ENCODE peak calls at places on chromosome 17, in six cellular contexts. N, T, O, M, D and W are unnamed samples.

GRCh38 chr17:13002761-13003453 is 14.9 kb downstream of the ELAC2 start:
- DNase-seq in D (peak), O (peak), T (peak), N (peak), M (peak), W (peak)

GRCh38 chr17:57892820-57893595 is 43.2 kb upstream of the MRPS23 start:
- DNase-seq in D (peak), T (peak), M (peak), N (peak), O (peak), W (peak)

GRCh38 chr17:1252203-1252608 is 18.0 kb upstream of the BHLHA9 start:
- DNase-seq in O (no peak), N (no peak), T (no peak), M (no peak), D (no peak), W (peak)

GRCh38 chr17:5832886-5833285 is 237.3 kb upstream of the WSCD1 start:
- DNase-seq in O (no peak), D (no peak), N (no peak), M (no peak), T (peak), W (no peak)

GRCh38 chr17:33469911-33470310 is 176.8 kb upstream of the ASIC2 start:
- DNase-seq in M (no peak), D (no peak), O (no peak), T (peak), N (no peak), W (no peak)

GRCh38 chr17:78488867-78489634 is 88.1 kb downstream of the DNAH17 start:
- DNase-seq in T (no peak), O (no peak), N (no peak), M (no peak), D (no peak), W (peak)

GRCh38 chr17:28573521-28573920 is 2.2 kb upstream of the PIGS start:
- DNase-seq in D (no peak), M (no peak), O (no peak), T (no peak), N (no peak), W (no peak)

GRCh38 chr17:73639926-73640325 is 4.3 kb downstream of the SDK2 start:
- DNase-seq in D (peak), M (no peak), O (no peak), T (no peak), N (peak), W (no peak)

GRCh38 chr17:35630530-35631148 is 43.5 kb downstream of the AP2B1 start:
- DNase-seq in O (no peak), N (no peak), D (no peak), T (peak), M (no peak), W (no peak)

GRCh38 chr17:6556121-6557039 is at the start of gene PITPNM3:
- DNase-seq in O (no peak), T (no peak), N (no peak), D (peak), M (peak), W (no peak)

GRCh38 chr17:62963296-62963695 is 2.7 kb upstream of the TANC2 start:
- DNase-seq in M (no peak), D (no peak), N (no peak), O (no peak), T (peak), W (no peak)

GRCh38 chr17:27396941-27397340 is 59.3 kb upstream of the KSR1 start:
- DNase-seq in O (no peak), M (no peak), T (peak), N (no peak), D (no peak), W (no peak)

GRCh38 chr17:79534111-79534510 is 76.7 kb downstream of the RBFOX3 start:
- DNase-seq in O (no peak), N (no peak), M (no peak), D (no peak), T (no peak), W (no peak)

GRCh38 chr17:312476-313148 is 40.0 kb downstream of the RPH3AL start:
- DNase-seq in M (no peak), N (no peak), O (peak), D (no peak), T (no peak), W (no peak)

GRCh38 chr17:37605813-37606505 is 3.3 kb downstream of the SYNRG start:
- DNase-seq in N (no peak), O (no peak), M (no peak), T (no peak), D (no peak), W (no peak)

GRCh38 chr17:75036643-75037268 is 10.0 kb downstream of the ATP5PD start:
- DNase-seq in O (peak), T (peak), N (peak), M (peak), D (peak), W (peak)

GRCh38 chr17:58331815-58332719 is 3.5 kb upstream of the TSPOAP1 start:
- DNase-seq in N (no peak), T (no peak), M (peak), D (no peak), O (peak), W (no peak)

GRCh38 chr17:75707096-75707720 is 14.1 kb upstream of the ITGB4 start:
- DNase-seq in M (no peak), O (no peak), N (no peak), D (no peak), T (no peak), W (no peak)

GRCh38 chr17:9696279-9697044 is 51.1 kb downstream of the USP43 start:
- DNase-seq in O (no peak), D (no peak), T (no peak), M (peak), N (no peak), W (no peak)

GRCh38 chr17:27607692-27608091 is 23.3 kb upstream of the LGALS9 start:
- DNase-seq in D (no peak), N (no peak), T (no peak), M (no peak), O (no peak), W (no peak)

GRCh38 chr17:15220785-15221184 is 44.3 kb downstream of the PMP22 start:
- DNase-seq in N (no peak), T (no peak), O (no peak), D (no peak), M (no peak), W (no peak)

GRCh38 chr17:36937961-36938565 is 788 bp downstream of the LHX1 start:
- DNase-seq in M (no peak), T (peak), O (peak), N (no peak), D (no peak), W (no peak)

GRCh38 chr17:3167574-3167973 is 29.7 kb upstream of the OR1A2 start:
- DNase-seq in O (no peak), D (no peak), T (no peak), M (no peak), N (no peak), W (no peak)

GRCh38 chr17:66165537-66166123 is 26.3 kb downstream of the CEP112 start:
- DNase-seq in M (no peak), T (peak), D (peak), N (peak), O (no peak), W (no peak)

GRCh38 chr17:50213026-50214015 is 11.9 kb upstream of the COL1A1 start:
- DNase-seq in M (no peak), O (no peak), T (peak), D (no peak), N (no peak), W (no peak)

GRCh38 chr17:78780335-78780734 is 1.7 kb downstream of the CYTH1 start:
- DNase-seq in O (no peak), D (no peak), N (no peak), T (no peak), M (peak), W (no peak)

GRCh38 chr17:49496183-49496865 is 1.2 kb downstream of the NGFR start:
- DNase-seq in T (peak), M (peak), D (peak), O (peak), N (peak), W (peak)

DNA sequence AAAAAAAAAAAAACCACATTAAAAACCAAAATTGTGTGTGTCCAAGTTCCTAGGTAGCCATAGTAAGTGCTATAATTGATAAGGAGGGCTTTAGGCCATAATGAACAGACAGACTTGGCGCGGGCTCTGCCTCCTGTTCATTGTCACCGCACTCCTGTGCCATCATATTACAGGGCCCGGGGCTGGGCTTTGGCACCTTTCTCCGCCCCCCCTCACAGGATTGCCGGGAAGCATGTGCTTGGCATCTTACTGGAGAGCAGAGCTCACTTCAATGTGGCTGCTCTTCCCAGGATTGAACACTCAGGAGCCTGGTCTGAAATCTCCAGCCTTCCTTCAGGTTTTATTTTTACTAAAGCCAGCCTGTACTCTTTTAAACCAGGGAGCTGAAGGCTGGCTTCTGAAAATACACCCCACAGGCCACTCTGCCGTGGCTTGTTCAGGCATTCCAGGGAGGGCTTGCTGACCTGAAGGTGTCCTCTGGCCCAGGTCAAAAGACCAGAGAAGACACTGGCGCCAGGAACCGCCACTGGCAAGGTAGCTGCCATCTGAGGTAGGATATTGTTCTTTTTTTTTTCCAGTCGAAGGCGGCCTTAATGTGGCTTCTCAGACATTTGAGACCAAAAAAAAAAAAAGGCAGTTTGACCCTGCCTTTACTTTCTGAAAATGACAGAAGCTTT is 39.3 kb downstream of the DHRS7B start:
- DNase-seq in M (no peak), O (no peak), N (no peak), D (peak), T (no peak), W (no peak)
- H3K4me3 ChIP-seq in M (peak), O (no peak), N (no peak), D (no peak), T (no peak), W (no peak)

DNA sequence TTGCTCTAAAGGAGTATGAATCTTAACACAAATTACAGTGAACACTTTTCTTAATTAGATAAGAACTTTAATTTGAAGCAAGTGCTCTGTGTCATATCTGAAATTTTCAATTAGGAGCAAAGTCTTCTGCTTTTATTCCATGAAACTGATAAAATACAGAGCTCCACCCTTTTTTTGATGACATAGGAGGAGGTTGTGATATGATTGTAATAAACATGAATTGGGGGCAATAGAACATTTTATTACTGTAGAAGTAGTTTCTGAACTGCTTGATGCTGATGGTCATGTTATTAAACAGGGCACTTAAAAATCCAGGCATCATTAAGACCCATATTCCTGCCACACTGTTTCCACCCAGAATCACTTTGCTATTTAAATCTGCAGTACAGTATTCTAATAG is 1.1 kb downstream of the KRT20 start:
- DNase-seq in O (no peak), D (no peak), N (no peak), M (no peak), T (no peak), W (no peak)
- H3K27ac ChIP-seq in O (no peak), D (no peak), N (no peak), M (no peak), T (no peak), W (no peak)

DNA sequence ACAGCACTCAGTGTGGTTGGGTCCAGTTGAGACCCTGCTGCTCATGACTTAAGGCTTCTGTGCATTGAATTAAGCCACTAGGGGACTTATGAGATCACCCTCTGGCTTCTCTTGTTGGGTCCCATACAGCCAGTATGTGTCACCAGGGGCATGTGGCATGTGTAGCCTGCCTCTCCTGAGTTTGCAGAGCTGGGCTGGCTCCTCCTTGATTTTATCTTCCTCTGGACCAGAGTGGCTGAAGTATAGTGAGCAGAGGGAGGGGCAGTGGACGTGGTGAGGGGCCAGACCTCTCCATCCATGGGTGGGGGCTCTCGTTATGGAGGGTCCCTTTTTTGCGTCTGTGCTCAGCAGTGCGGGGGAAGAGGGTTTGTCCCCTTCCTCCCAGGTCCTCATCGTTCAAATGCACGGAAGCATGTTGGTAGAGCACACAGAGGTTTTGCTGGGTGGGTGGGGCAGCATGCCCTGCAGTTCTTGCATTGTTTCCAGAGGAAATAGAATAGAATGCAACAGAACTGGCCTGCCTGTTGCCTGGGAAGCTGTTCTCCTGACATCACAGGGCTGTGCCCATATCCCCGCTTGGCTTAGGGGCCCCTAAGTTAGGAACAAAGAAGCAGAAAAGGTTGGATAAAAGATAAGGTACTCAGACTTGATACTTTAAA is 77.4 kb downstream of the SPECC1 start:
- DNase-seq in M (no peak), N (no peak), O (no peak), D (no peak), T (no peak), W (no peak)
- TF ChIP-seq CTCF in M (no peak), N (no peak), O (no peak), D (no peak), T (no peak), W (no peak)

GRCh38 chr17:64024215-64024654 is 3.8 kb upstream of the ICAM2 start:
- DNase-seq in M (no peak), N (no peak), D (no peak), T (no peak), O (no peak), W (no peak)

GRCh38 chr17:64019486-64020067 is 856 bp downstream of the ICAM2 start:
- DNase-seq in D (no peak), T (no peak), M (no peak), O (no peak), N (no peak), W (no peak)

GRCh38 chr17:64020068-64020766 is at the start of gene ICAM2:
- DNase-seq in N (peak), D (no peak), M (no peak), T (no peak), O (peak), W (no peak)

GRCh38 chr17:64024781-64025731 is 4.6 kb upstream of the ICAM2 start:
- DNase-seq in N (no peak), O (no peak), T (peak), D (no peak), M (no peak), W (no peak)

GRCh38 chr17:64022631-64023063 is 2.2 kb upstream of the ICAM2 start:
- DNase-seq in T (no peak), O (no peak), M (no peak), D (no peak), N (no peak), W (no peak)
- H3K4me3 ChIP-seq in T (no peak), O (no peak), M (no peak), D (no peak), N (no peak), W (no peak)

GRCh38 chr17:17902877-17903276 is 66.1 kb upstream of the SREBF1 start:
- DNase-seq in N (no peak), D (no peak), M (no peak), T (no peak), O (no peak), W (no peak)

GRCh38 chr17:17906418-17907215 is 65.6 kb downstream of the TOM1L2 start:
- DNase-seq in M (peak), N (peak), O (no peak), D (no peak), T (no peak), W (no peak)

GRCh38 chr17:17902357-17902756 is 65.6 kb upstream of the SREBF1 start:
- DNase-seq in T (no peak), M (no peak), O (no peak), N (no peak), D (no peak), W (no peak)

GRCh38 chr17:17905036-17905320 is 67.2 kb downstream of the TOM1L2 start:
- DNase-seq in N (no peak), T (no peak), D (no peak), M (no peak), O (no peak), W (no peak)

GRCh38 chr17:17904171-17905035 is 67.6 kb upstream of the SREBF1 start:
- DNase-seq in T (no peak), D (no peak), N (no peak), M (no peak), O (no peak), W (no peak)
- H3K27ac ChIP-seq in T (no peak), D (no peak), N (no peak), M (peak), O (no peak), W (no peak)

GRCh38 chr17:4642286-4642685 is 808 bp upstream of the ALOX15 start:
- DNase-seq in M (peak), N (no peak), T (no peak), O (no peak), D (no peak), W (no peak)

GRCh38 chr17:4643676-4644075 is 2.2 kb upstream of the ALOX15 start:
- DNase-seq in T (no peak), M (no peak), D (no peak), O (peak), N (no peak), W (no peak)

GRCh38 chr17:4645642-4646041 is 4.2 kb upstream of the ALOX15 start:
- DNase-seq in O (no peak), N (no peak), M (peak), D (no peak), T (no peak), W (no peak)

GRCh38 chr17:4636474-4637100 is 4.9 kb downstream of the ALOX15 start:
- DNase-seq in N (no peak), T (no peak), O (no peak), M (peak), D (no peak), W (no peak)

DNA sequence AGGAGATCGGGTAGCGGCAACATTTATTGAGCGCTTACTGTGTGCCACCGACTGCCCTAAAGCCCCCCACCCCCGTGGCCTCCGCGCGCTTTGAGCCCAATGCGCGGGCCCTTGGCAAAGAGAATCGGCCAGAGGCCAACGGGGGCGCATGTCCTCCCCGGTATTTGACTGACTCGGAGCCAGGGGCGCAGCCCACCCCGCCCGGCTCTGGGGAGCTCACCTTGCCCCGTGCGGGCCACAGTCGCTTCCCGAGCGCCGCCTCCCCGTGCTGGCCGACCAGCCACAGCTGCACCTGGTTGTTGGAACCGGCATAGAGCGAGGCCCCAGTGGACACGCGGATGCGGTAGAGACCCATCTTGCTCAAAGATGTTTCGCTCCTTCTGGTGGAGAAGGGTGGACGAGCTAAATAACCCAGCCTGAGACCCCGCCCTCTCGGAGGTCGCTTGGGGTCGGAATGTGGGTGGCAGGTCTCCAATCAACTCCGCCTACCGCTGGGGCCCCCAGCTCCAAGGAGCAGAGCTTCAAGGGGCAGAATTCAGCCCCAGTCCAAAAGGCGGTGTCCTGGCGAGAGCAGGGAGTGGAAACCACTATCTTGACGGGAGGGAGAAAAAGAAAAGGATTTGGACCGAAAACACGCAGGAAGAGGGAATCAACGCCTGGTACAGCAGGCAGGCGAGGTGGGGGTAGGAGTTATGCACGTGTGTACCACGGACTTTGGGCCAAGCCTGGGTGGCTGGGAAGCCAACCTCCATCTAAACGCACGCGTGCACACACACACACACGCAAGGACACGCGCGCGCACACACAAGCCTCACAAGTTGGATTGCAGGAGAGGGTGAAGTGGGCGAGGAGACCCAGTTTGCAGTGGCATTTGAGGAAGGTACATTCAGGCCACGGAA is at the start of gene ALOX15:
- DNase-seq in O (no peak), D (no peak), T (no peak), N (no peak), M (peak), W (no peak)
- TF ChIP-seq CTCF in O (no peak), D (no peak), T (no peak), N (no peak), M (no peak), W (no peak)